ENCODE peak calls at places on chromosomes 11 and 22, in eight cellular contexts. One of them, this sample, is unnamed.

GRCh38 chr11:129023968-129024676 is 81.5 kb upstream of the TP53AIP1 start:
- DNase-seq in fibroblast of the aortic adventitia: peak
- DNase-seq in heart right ventricle: no peak
- DNase-seq in GM12865: no peak
- DNase-seq in IMR-90: peak
- DNase-seq in AG04449: no peak
- DNase-seq in body of pancreas: peak
- DNase-seq in HFF-Myc: no peak
- DNase-seq in this sample: no peak

GRCh38 chr22:44448271-44448780 is 49.7 kb downstream of the RTL6 start:
- DNase-seq in GM12865: peak
- DNase-seq in AG04449: peak
- DNase-seq in body of pancreas: peak
- DNase-seq in HFF-Myc: peak
- DNase-seq in fibroblast of the aortic adventitia: peak
- DNase-seq in IMR-90: peak
- DNase-seq in heart right ventricle: peak
- DNase-seq in this sample: no peak

GRCh38 chr11:116224154-116224888 is 548.5 kb downstream of the BUD13 start:
- DNase-seq in AG04449: no peak
- DNase-seq in IMR-90: peak
- DNase-seq in heart right ventricle: peak
- DNase-seq in body of pancreas: peak
- DNase-seq in GM12865: peak
- DNase-seq in HFF-Myc: peak
- DNase-seq in fibroblast of the aortic adventitia: peak
- DNase-seq in this sample: peak

GRCh38 chr11:859394-860131 is 16.9 kb downstream of the TSPAN4 start:
- DNase-seq in GM12865: no peak
- DNase-seq in IMR-90: peak
- DNase-seq in body of pancreas: peak
- DNase-seq in heart right ventricle: peak
- DNase-seq in HFF-Myc: no peak
- DNase-seq in AG04449: no peak
- DNase-seq in fibroblast of the aortic adventitia: peak
- DNase-seq in this sample: no peak

GRCh38 chr11:2173150-2173693 is 1.6 kb upstream of the TH start:
- DNase-seq in AG04449: no peak
- DNase-seq in GM12865: no peak
- DNase-seq in body of pancreas: no peak
- DNase-seq in IMR-90: no peak
- DNase-seq in heart right ventricle: no peak
- DNase-seq in HFF-Myc: no peak
- DNase-seq in fibroblast of the aortic adventitia: no peak
- DNase-seq in this sample: no peak

GRCh38 chr11:9138612-9139579 is 47.5 kb upstream of the SCUBE2 start:
- DNase-seq in heart right ventricle: peak
- DNase-seq in fibroblast of the aortic adventitia: peak
- DNase-seq in body of pancreas: peak
- DNase-seq in GM12865: no peak
- DNase-seq in IMR-90: peak
- DNase-seq in HFF-Myc: peak
- DNase-seq in AG04449: peak
- DNase-seq in this sample: no peak

GRCh38 chr11:772429-773390 is 4.6 kb downstream of the GATD1 start:
- DNase-seq in HFF-Myc: no peak
- DNase-seq in GM12865: no peak
- DNase-seq in AG04449: no peak
- DNase-seq in fibroblast of the aortic adventitia: no peak
- DNase-seq in body of pancreas: peak
- DNase-seq in heart right ventricle: no peak
- DNase-seq in IMR-90: no peak
- DNase-seq in this sample: no peak

GRCh38 chr22:25942989-25943411 is 201.0 kb downstream of the MYO18B start:
- DNase-seq in fibroblast of the aortic adventitia: no peak
- DNase-seq in heart right ventricle: peak
- DNase-seq in body of pancreas: peak
- DNase-seq in GM12865: no peak
- DNase-seq in HFF-Myc: no peak
- DNase-seq in IMR-90: no peak
- DNase-seq in AG04449: no peak
- DNase-seq in this sample: no peak

GRCh38 chr11:269146-269890 is 8.9 kb upstream of the NLRP6 start:
- DNase-seq in heart right ventricle: no peak
- DNase-seq in body of pancreas: no peak
- DNase-seq in HFF-Myc: no peak
- DNase-seq in fibroblast of the aortic adventitia: no peak
- DNase-seq in GM12865: peak
- DNase-seq in IMR-90: no peak
- DNase-seq in AG04449: no peak
- DNase-seq in this sample: peak

GRCh38 chr11:69245491-69246345 is 48.2 kb upstream of the MYEOV start:
- DNase-seq in AG04449: no peak
- DNase-seq in body of pancreas: no peak
- DNase-seq in heart right ventricle: peak
- DNase-seq in fibroblast of the aortic adventitia: no peak
- DNase-seq in GM12865: no peak
- DNase-seq in HFF-Myc: no peak
- DNase-seq in IMR-90: no peak
- DNase-seq in this sample: no peak

GRCh38 chr11:9573775-9574555 is 495 bp downstream of the WEE1 start:
- DNase-seq in body of pancreas: peak
- DNase-seq in fibroblast of the aortic adventitia: peak
- DNase-seq in HFF-Myc: no peak
- DNase-seq in GM12865: peak
- DNase-seq in heart right ventricle: peak
- DNase-seq in AG04449: no peak
- DNase-seq in IMR-90: no peak
- DNase-seq in this sample: peak

GRCh38 chr11:46560300-46561025 is 33.4 kb downstream of the AMBRA1 start:
- DNase-seq in heart right ventricle: no peak
- DNase-seq in IMR-90: peak
- DNase-seq in body of pancreas: no peak
- DNase-seq in HFF-Myc: no peak
- DNase-seq in AG04449: no peak
- DNase-seq in GM12865: peak
- DNase-seq in fibroblast of the aortic adventitia: peak
- DNase-seq in this sample: peak

GRCh38 chr22:35191412-35191811 is 65.9 kb upstream of the HMGXB4 start:
- DNase-seq in IMR-90: peak
- DNase-seq in HFF-Myc: peak
- DNase-seq in AG04449: no peak
- DNase-seq in GM12865: no peak
- DNase-seq in heart right ventricle: no peak
- DNase-seq in body of pancreas: no peak
- DNase-seq in fibroblast of the aortic adventitia: no peak
- DNase-seq in this sample: no peak

GRCh38 chr11:30488304-30488998 is 97.7 kb downstream of the MPPED2 start:
- DNase-seq in IMR-90: peak
- DNase-seq in GM12865: no peak
- DNase-seq in AG04449: peak
- DNase-seq in heart right ventricle: no peak
- DNase-seq in body of pancreas: peak
- DNase-seq in fibroblast of the aortic adventitia: peak
- DNase-seq in HFF-Myc: no peak
- DNase-seq in this sample: no peak

GRCh38 chr22:50363411-50364194 is 20.5 kb downstream of the PPP6R2 start:
- DNase-seq in IMR-90: no peak
- DNase-seq in heart right ventricle: no peak
- DNase-seq in fibroblast of the aortic adventitia: no peak
- DNase-seq in GM12865: no peak
- DNase-seq in HFF-Myc: no peak
- DNase-seq in AG04449: no peak
- DNase-seq in body of pancreas: no peak
- DNase-seq in this sample: no peak

GRCh38 chr11:75639752-75640151 is 29.1 kb downstream of the MAP6 start:
- DNase-seq in IMR-90: peak
- DNase-seq in GM12865: peak
- DNase-seq in heart right ventricle: peak
- DNase-seq in AG04449: no peak
- DNase-seq in fibroblast of the aortic adventitia: peak
- DNase-seq in body of pancreas: peak
- DNase-seq in HFF-Myc: no peak
- DNase-seq in this sample: no peak

GRCh38 chr11:17021550-17021949 is 7.3 kb upstream of the PLEKHA7 start:
- DNase-seq in IMR-90: no peak
- DNase-seq in fibroblast of the aortic adventitia: no peak
- DNase-seq in HFF-Myc: no peak
- DNase-seq in heart right ventricle: no peak
- DNase-seq in GM12865: no peak
- DNase-seq in body of pancreas: no peak
- DNase-seq in AG04449: no peak
- DNase-seq in this sample: no peak

GRCh38 chr11:113242767-113243397 is 71.5 kb upstream of the TTC12 start:
- DNase-seq in AG04449: no peak
- DNase-seq in GM12865: peak
- DNase-seq in body of pancreas: peak
- DNase-seq in heart right ventricle: no peak
- DNase-seq in IMR-90: peak
- DNase-seq in fibroblast of the aortic adventitia: peak
- DNase-seq in HFF-Myc: no peak
- DNase-seq in this sample: no peak

GRCh38 chr22:36386351-36386899 is 1.3 kb downstream of the MYH9 start:
- DNase-seq in IMR-90: no peak
- DNase-seq in GM12865: peak
- DNase-seq in heart right ventricle: no peak
- DNase-seq in AG04449: no peak
- DNase-seq in body of pancreas: no peak
- DNase-seq in fibroblast of the aortic adventitia: peak
- DNase-seq in HFF-Myc: no peak
- DNase-seq in this sample: peak

GRCh38 chr11:115042002-115042401 is 363.7 kb downstream of the NXPE2 start:
- DNase-seq in GM12865: no peak
- DNase-seq in heart right ventricle: peak
- DNase-seq in IMR-90: no peak
- DNase-seq in fibroblast of the aortic adventitia: no peak
- DNase-seq in body of pancreas: no peak
- DNase-seq in HFF-Myc: no peak
- DNase-seq in AG04449: no peak
- DNase-seq in this sample: no peak

DNA sequence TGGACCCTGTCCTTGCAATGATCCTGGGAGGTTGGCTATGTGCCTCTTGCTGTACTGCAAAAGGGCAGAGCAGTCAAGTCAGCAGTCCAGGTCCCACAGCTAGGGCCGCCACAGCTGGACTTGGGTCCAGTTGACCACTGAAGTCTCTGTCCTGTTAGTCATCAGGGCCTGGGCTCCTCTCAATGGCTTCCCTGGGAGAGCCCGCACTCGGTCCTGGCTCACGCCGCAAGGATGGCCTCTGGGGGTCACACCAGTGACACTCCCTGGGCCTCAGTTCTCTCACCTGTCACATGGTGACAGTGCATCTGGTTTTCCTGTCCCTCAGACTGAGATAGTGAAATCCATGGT is 85.1 kb downstream of the NECTIN1 start:
- DNase-seq in HFF-Myc: no peak
- DNase-seq in heart right ventricle: no peak
- DNase-seq in IMR-90: no peak
- DNase-seq in AG04449: no peak
- DNase-seq in body of pancreas: no peak
- DNase-seq in fibroblast of the aortic adventitia: no peak
- DNase-seq in GM12865: no peak
- DNase-seq in this sample: no peak
- TF ChIP-seq CTCF in HFF-Myc: no peak
- TF ChIP-seq CTCF in heart right ventricle: no peak
- TF ChIP-seq CTCF in IMR-90: no peak
- TF ChIP-seq CTCF in AG04449: no peak
- TF ChIP-seq CTCF in body of pancreas: no peak
- TF ChIP-seq CTCF in fibroblast of the aortic adventitia: no peak
- TF ChIP-seq CTCF in GM12865: no peak
- TF ChIP-seq CTCF in this sample: no peak

DNA sequence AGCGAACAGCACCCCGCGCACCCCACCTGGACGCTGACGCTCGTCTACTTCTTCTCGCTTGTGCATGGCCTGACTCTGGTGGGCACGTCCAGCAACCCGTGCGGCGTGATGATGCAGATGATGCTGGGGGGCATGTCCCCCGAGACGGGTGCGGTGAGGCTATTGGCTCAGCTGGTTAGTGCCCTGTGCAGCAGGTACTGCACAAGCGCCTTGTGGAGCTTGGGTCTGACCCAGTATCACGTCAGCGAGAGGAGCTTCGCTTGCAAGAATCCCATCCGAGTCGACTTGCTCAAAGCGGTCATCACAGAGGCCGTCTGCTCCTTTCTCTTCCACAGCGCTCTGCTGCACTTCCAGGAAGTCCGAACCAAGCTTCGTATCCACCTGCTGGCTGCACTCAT is 440 bp downstream of the AQP11 start:
- DNase-seq in body of pancreas: peak
- DNase-seq in HFF-Myc: no peak
- DNase-seq in IMR-90: peak
- DNase-seq in AG04449: no peak
- DNase-seq in heart right ventricle: peak
- DNase-seq in GM12865: no peak
- DNase-seq in fibroblast of the aortic adventitia: peak
- DNase-seq in this sample: no peak
- TF ChIP-seq CTCF in body of pancreas: no peak
- TF ChIP-seq CTCF in HFF-Myc: no peak
- TF ChIP-seq CTCF in IMR-90: no peak
- TF ChIP-seq CTCF in AG04449: no peak
- TF ChIP-seq CTCF in heart right ventricle: no peak
- TF ChIP-seq CTCF in GM12865: no peak
- TF ChIP-seq CTCF in fibroblast of the aortic adventitia: no peak
- TF ChIP-seq CTCF in this sample: no peak

GRCh38 chr22:19718255-19719054 is 4.2 kb downstream of the SEPTIN5 start:
- DNase-seq in body of pancreas: no peak
- DNase-seq in IMR-90: no peak
- DNase-seq in HFF-Myc: no peak
- DNase-seq in fibroblast of the aortic adventitia: no peak
- DNase-seq in heart right ventricle: no peak
- DNase-seq in GM12865: no peak
- DNase-seq in AG04449: no peak
- DNase-seq in this sample: no peak
- TF ChIP-seq CTCF in body of pancreas: no peak
- TF ChIP-seq CTCF in IMR-90: no peak
- TF ChIP-seq CTCF in HFF-Myc: no peak
- TF ChIP-seq CTCF in fibroblast of the aortic adventitia: no peak
- TF ChIP-seq CTCF in heart right ventricle: peak
- TF ChIP-seq CTCF in GM12865: no peak
- TF ChIP-seq CTCF in AG04449: no peak
- TF ChIP-seq CTCF in this sample: no peak

DNA sequence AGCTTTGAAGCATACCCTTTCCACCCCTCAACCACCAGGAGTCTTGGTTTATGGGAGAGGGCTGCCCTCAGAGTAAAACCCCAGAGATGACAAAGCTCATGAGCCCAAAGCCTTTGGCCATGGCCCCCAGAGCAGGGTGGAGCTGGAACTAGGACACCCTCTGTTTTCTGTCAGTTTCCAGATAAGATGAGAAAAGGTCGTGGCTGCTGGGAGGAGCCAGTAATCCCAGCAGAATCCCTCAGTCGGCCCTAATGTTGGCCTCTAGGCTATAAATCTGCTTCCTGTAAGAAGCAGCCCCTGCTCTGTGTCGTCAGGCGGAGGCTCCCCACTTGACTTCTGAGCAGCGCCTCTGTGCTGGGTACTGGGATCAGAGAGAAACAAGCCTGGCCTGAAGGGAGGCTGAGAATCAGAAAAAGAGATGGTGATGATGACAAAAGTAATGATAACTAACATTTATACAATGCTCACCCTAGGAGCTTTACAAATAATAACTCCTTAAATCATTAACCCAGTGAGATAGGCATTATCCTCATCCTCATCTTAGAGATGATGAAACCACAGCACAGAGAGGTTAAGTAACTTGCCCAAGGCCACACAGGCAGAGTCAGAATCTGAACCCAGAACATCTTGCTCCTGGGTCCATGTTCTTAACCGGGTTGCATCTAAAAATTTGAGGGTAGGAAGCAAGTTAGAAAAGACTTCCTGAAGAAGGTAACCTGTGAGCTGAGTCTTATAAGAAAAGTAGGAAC is 471.4 kb downstream of the SOX6 start:
- DNase-seq in GM12865: no peak
- DNase-seq in body of pancreas: no peak
- DNase-seq in AG04449: no peak
- DNase-seq in fibroblast of the aortic adventitia: no peak
- DNase-seq in IMR-90: no peak
- DNase-seq in HFF-Myc: no peak
- DNase-seq in heart right ventricle: no peak
- DNase-seq in this sample: no peak
- TF ChIP-seq CTCF in GM12865: no peak
- TF ChIP-seq CTCF in body of pancreas: no peak
- TF ChIP-seq CTCF in AG04449: no peak
- TF ChIP-seq CTCF in fibroblast of the aortic adventitia: no peak
- TF ChIP-seq CTCF in IMR-90: no peak
- TF ChIP-seq CTCF in HFF-Myc: no peak
- TF ChIP-seq CTCF in heart right ventricle: no peak
- TF ChIP-seq CTCF in this sample: no peak

This sample was measured in GM13977.